ENCODE peak calls at places on chromosomes 13 and 19, in nine cellular contexts. R is activated T-helper 2 cell treated with anti-CD3 and anti-CD28 coated beads, Interferon-gamma antibody, Interleukin-2, Interleukin-4, amounts not matched to agents 10 μg/mL and 5 μg/mL and 100 μg/mL, durations not matched to agents 14 hours and 24 hours and 36 hours; V is tibial artery; P is activated CD8-positive, alpha-beta memory T cell treated with anti-CD3 and anti-CD28 coated beads for 4 hours; G is Panc1; J is activated naive CD8-positive, alpha-beta T cell treated with anti-CD3 and anti-CD28 coated beads for 36 hours; Q is AG08396; Y is SW480; O is mesendoderm. S is an unnamed sample.

GRCh38 chr19:45767881-45768643 is 990 bp downstream of the SIX5 start:
- DNase-seq in R (no peak), V (peak; percentile 88), P (no peak), G (no peak), J (peak; percentile 57), Q (peak; percentile 58), Y (peak; percentile 72), O (peak; percentile 80), S (peak; percentile 53)

GRCh38 chr13:40401911-40402776 is 264.3 kb downstream of the FOXO1 start:
- DNase-seq in R (no peak), V (peak; percentile 97), P (peak; percentile 35), G (no peak), J (peak; percentile 69), Q (peak; percentile 90), Y (peak; percentile 95), O (peak; percentile 48), S (peak; percentile 92)

GRCh38 chr19:50175924-50176323 is 12.8 kb upstream of the IZUMO2 start:
- DNase-seq in R (no peak), V (no peak), P (no peak), G (no peak), J (no peak), Q (no peak), Y (no peak), O (no peak), S (no peak)

GRCh38 chr13:97574926-97575325 is 141.0 kb downstream of the RAP2A start:
- DNase-seq in R (no peak), V (no peak), P (no peak), G (peak; percentile 47), J (peak; percentile 3), Q (peak; percentile 30), Y (peak; percentile 8), O (peak; percentile 89), S (peak; percentile 47)

GRCh38 chr13:71712988-71713653 is 153.9 kb downstream of the DACH1 start:
- DNase-seq in R (no peak), V (no peak), P (no peak), G (no peak), J (no peak), Q (no peak), Y (peak; percentile 40), O (peak; percentile 75), S (no peak)

GRCh38 chr13:60990032-60990733 is 425.5 kb downstream of the PCDH20 start:
- DNase-seq in R (no peak), V (no peak), P (no peak), G (no peak), J (no peak), Q (no peak), Y (peak; percentile 9), O (peak; percentile 52), S (no peak)

GRCh38 chr13:108120332-108120731 is 95.0 kb downstream of the LIG4 start:
- DNase-seq in R (no peak), V (no peak), P (no peak), G (no peak), J (no peak), Q (no peak), Y (no peak), O (no peak), S (no peak)

GRCh38 chr13:97366172-97366688 is 67.7 kb upstream of the RAP2A start:
- DNase-seq in R (no peak), V (no peak), P (no peak), G (no peak), J (no peak), Q (no peak), Y (no peak), O (no peak), S (no peak)

GRCh38 chr13:112238436-112238995 is 137.6 kb upstream of the SPACA7 start:
- DNase-seq in R (no peak), V (peak; percentile 46), P (no peak), G (no peak), J (no peak), Q (no peak), Y (no peak), O (no peak), S (no peak)

GRCh38 chr13:28837111-28837510 is 17.0 kb downstream of the MTUS2 start:
- DNase-seq in R (no peak), V (no peak), P (no peak), G (no peak), J (no peak), Q (no peak), Y (no peak), O (no peak), S (no peak)

GRCh38 chr13:66574606-66575005 is 655.5 kb downstream of the PCDH9 start:
- DNase-seq in R (no peak), V (no peak), P (no peak), G (no peak), J (no peak), Q (peak; percentile 7), Y (no peak), O (no peak), S (no peak)

GRCh38 chr19:3285647-3286176 is 61.3 kb downstream of the CELF5 start:
- DNase-seq in R (no peak), V (no peak), P (no peak), G (no peak), J (no peak), Q (peak; percentile 87), Y (peak; percentile 47), O (no peak), S (no peak)

GRCh38 chr13:57557979-57558529 is 73.5 kb upstream of the PCDH17 start:
- DNase-seq in R (no peak), V (no peak), P (no peak), G (no peak), J (no peak), Q (no peak), Y (peak; percentile 19), O (peak; percentile 69), S (peak; percentile 15)

GRCh38 chr19:37981785-37982475 is 74.9 kb downstream of the SIPA1L3 start:
- DNase-seq in R (no peak), V (peak; percentile 27), P (no peak), G (no peak), J (no peak), Q (no peak), Y (peak; percentile 32), O (no peak), S (no peak)

GRCh38 chr19:33905937-33906577 is 109.4 kb downstream of the KCTD15 start:
- DNase-seq in R (no peak), V (peak; percentile 69), P (no peak), G (no peak), J (no peak), Q (no peak), Y (peak; percentile 67), O (peak; percentile 92), S (peak; percentile 28)

GRCh38 chr19:58166268-58166667 is 15.7 kb upstream of the ZNF329 start:
- DNase-seq in R (no peak), V (no peak), P (no peak), G (no peak), J (no peak), Q (no peak), Y (no peak), O (no peak), S (no peak)

GRCh38 chr13:46121033-46121432 is 16.2 kb upstream of the CPB2 start:
- DNase-seq in R (no peak), V (no peak), P (no peak), G (no peak), J (no peak), Q (no peak), Y (no peak), O (no peak), S (no peak)

GRCh38 chr19:40723661-40724254 is 6.8 kb downstream of the ITPKC start:
- DNase-seq in R (no peak), V (no peak), P (no peak), G (no peak), J (no peak), Q (no peak), Y (no peak), O (no peak), S (no peak)

GRCh38 chr13:110108348-110109139 is 198.4 kb downstream of the COL4A1 start:
- DNase-seq in R (no peak), V (peak; percentile 91), P (no peak), G (no peak), J (no peak), Q (peak; percentile 89), Y (peak; percentile 85), O (peak; percentile 91), S (peak; percentile 82)

GRCh38 chr19:664913-665443 is 2.0 kb upstream of the RNF126 start:
- DNase-seq in R (peak; percentile 72), V (peak; percentile 86), P (peak; percentile 65), G (no peak), J (peak; percentile 81), Q (peak; percentile 92), Y (peak; percentile 56), O (peak; percentile 91), S (peak; percentile 64)

GRCh38 chr13:113915012-113915763 is 51.3 kb upstream of the GAS6 start:
- DNase-seq in R (peak; percentile 2), V (no peak), P (no peak), G (no peak), J (no peak), Q (no peak), Y (no peak), O (no peak), S (no peak)

GRCh38 chr19:10752237-10752912 is 34.5 kb downstream of the DNM2 start:
- DNase-seq in R (no peak), V (no peak), P (no peak), G (no peak), J (no peak), Q (no peak), Y (no peak), O (no peak), S (no peak)

GRCh38 chr13:102286326-102286725 is 115.5 kb downstream of the FGF14 start:
- DNase-seq in R (no peak), V (no peak), P (no peak), G (no peak), J (no peak), Q (peak; percentile 43), Y (peak; percentile 6), O (peak; percentile 37), S (no peak)

GRCh38 chr19:45469132-45469834 is 1.5 kb downstream of the FOSB start:
- DNase-seq in R (peak; percentile 93), V (peak; percentile 97), P (peak; percentile 77), G (no peak), J (peak; percentile 95), Q (peak; percentile 92), Y (peak; percentile 95), O (peak; percentile 95), S (peak; percentile 94)

GRCh38 chr19:19758164-19758563 is 25.3 kb upstream of the ZNF14 start:
- DNase-seq in R (no peak), V (no peak), P (no peak), G (no peak), J (no peak), Q (no peak), Y (no peak), O (no peak), S (no peak)

GRCh38 chr19:38277549-38277948 is 13.2 kb downstream of the SPINT2 start:
- DNase-seq in R (no peak), V (no peak), P (no peak), G (no peak), J (no peak), Q (no peak), Y (no peak), O (peak; percentile 37), S (no peak)

GRCh38 chr19:24046550-24046949 is 40.4 kb upstream of the ZNF254 start:
- DNase-seq in R (no peak), V (no peak), P (no peak), G (no peak), J (no peak), Q (no peak), Y (no peak), O (no peak), S (no peak)

GRCh38 chr13:64488731-64489130 is 2741.4 kb downstream of the PCDH9 start:
- DNase-seq in R (no peak), V (no peak), P (no peak), G (no peak), J (no peak), Q (no peak), Y (no peak), O (no peak), S (no peak)

GRCh38 chr13:48653074-48654054 is at the start of gene CYSLTR2:
- DNase-seq in R (peak; percentile 28), V (no peak), P (no peak), G (no peak), J (no peak), Q (no peak), Y (no peak), O (peak; percentile 82), S (peak; percentile 77)

GRCh38 chr19:3178973-3179738 is 587 bp downstream of the S1PR4 start:
- DNase-seq in R (peak; percentile 35), V (no peak), P (no peak), G (no peak), J (peak; percentile 55), Q (no peak), Y (no peak), O (no peak), S (no peak)

GRCh38 chr19:3178377-3178972 is at the start of gene S1PR4:
- DNase-seq in R (peak; percentile 77), V (no peak), P (no peak), G (no peak), J (peak; percentile 77), Q (no peak), Y (no peak), O (no peak), S (no peak)